ENCODE peak calls at places on chromosomes 2 and 18, in four cellular contexts. J is GM12878, F is MM.1S, Q is HCT116. O is an unnamed sample.

GRCh38 chr2:178211943-178212342 is 17.6 kb downstream of the OSBPL6 start:
- DNase-seq in Q (no peak), F (no peak), J (no peak), O (no peak)

GRCh38 chr2:213253162-213253561 is 31.1 kb upstream of the SPAG16 start:
- DNase-seq in Q (no peak), F (no peak), J (no peak), O (no peak)

GRCh38 chr2:3626118-3626816 is 31.4 kb downstream of the COLEC11 start:
- DNase-seq in J (no peak), Q (no peak), F (no peak), O (peak; percentile 29)

GRCh38 chr2:216450784-216451183 is 38.5 kb downstream of the SMARCAL1 start:
- DNase-seq in Q (no peak), F (no peak), J (no peak), O (no peak)

GRCh38 chr2:173048901-173049661 is 26.6 kb upstream of the MAP3K20 start:
- DNase-seq in J (no peak), F (no peak), Q (peak; percentile 97), O (peak; percentile 91)

GRCh38 chr2:207512356-207512755 is 17.4 kb upstream of the CREB1 start:
- DNase-seq in J (no peak), F (no peak), Q (no peak), O (no peak)

GRCh38 chr2:172375247-172375646 is 52.1 kb upstream of the ITGA6 start:
- DNase-seq in J (no peak), Q (no peak), F (no peak), O (peak; percentile 35)

GRCh38 chr18:23662309-23663263 is at the start of gene ANKRD29:
- DNase-seq in Q (no peak), J (no peak), F (peak; percentile 23), O (peak; percentile 16)

GRCh38 chr2:177964892-177965291 is 107.7 kb downstream of the PDE11A start:
- DNase-seq in Q (no peak), J (no peak), F (no peak), O (no peak)

GRCh38 chr2:127535422-127535901 is at the start of gene MYO7B:
- DNase-seq in J (no peak), F (no peak), Q (no peak), O (no peak)

GRCh38 chr18:21330122-21330701 is 88.2 kb downstream of the GREB1L start:
- DNase-seq in J (no peak), Q (peak; percentile 59), F (no peak), O (peak; percentile 29)

GRCh38 chr18:6732952-6733351 is 3.4 kb downstream of the ARHGAP28 start:
- DNase-seq in J (no peak), Q (no peak), F (no peak), O (peak; percentile 52)

GRCh38 chr2:220076734-220077133 is 449.3 kb downstream of the SLC4A3 start:
- DNase-seq in Q (no peak), F (no peak), J (no peak), O (no peak)

GRCh38 chr2:241309684-241310117 is 5.8 kb downstream of the HDLBP start:
- DNase-seq in F (peak; percentile 79), J (peak; percentile 74), Q (no peak), O (no peak)

GRCh38 chr2:43054367-43054766 is 172.0 kb downstream of the ZFP36L2 start:
- DNase-seq in F (no peak), J (no peak), Q (no peak), O (peak; percentile 47)

GRCh38 chr2:238895901-238896600 is 48.2 kb downstream of the TWIST2 start:
- DNase-seq in J (no peak), F (no peak), Q (no peak), O (peak; percentile 81)

GRCh38 chr2:223314831-223315230 is 262.8 kb downstream of the KCNE4 start:
- DNase-seq in F (no peak), J (no peak), Q (no peak), O (no peak)

GRCh38 chr2:112924348-112924747 is 13.4 kb downstream of the IL37 start:
- DNase-seq in F (no peak), J (no peak), Q (no peak), O (no peak)

GRCh38 chr2:126655500-126656310 is at the start of gene GYPC:
- DNase-seq in J (no peak), F (peak; percentile 54), Q (no peak), O (no peak)

GRCh38 chr18:76553715-76554603 is 58.9 kb upstream of the ZNF516 start:
- DNase-seq in Q (no peak), F (no peak), J (no peak), O (no peak)

GRCh38 chr18:11587432-11587831 is 22.0 kb upstream of the SLC35G4 start:
- DNase-seq in J (no peak), Q (no peak), F (peak; percentile 48), O (no peak)

GRCh38 chr2:74006424-74006823 is 21.7 kb downstream of the TET3 start:
- DNase-seq in F (no peak), Q (no peak), J (no peak), O (no peak)

GRCh38 chr2:236546561-236546961 is 23.1 kb upstream of the ACKR3 start:
- DNase-seq in Q (no peak), F (no peak), J (peak; percentile 56), O (no peak)

GRCh38 chr2:52416340-52416739 is 1351.3 kb upstream of the CHAC2 start:
- DNase-seq in Q (peak; percentile 8), J (no peak), F (no peak), O (peak; percentile 3)

GRCh38 chr2:71882949-71883472 is 264.7 kb downstream of the CYP26B1 start:
- DNase-seq in F (peak; percentile 14), Q (peak; percentile 21), J (no peak), O (peak; percentile 43)

GRCh38 chr2:230164139-230164538 is 55.6 kb downstream of the SP110 start:
- DNase-seq in Q (no peak), J (no peak), F (no peak), O (no peak)

GRCh38 chr2:198127627-198128026 is 323.2 kb downstream of the PLCL1 start:
- DNase-seq in J (peak; percentile 32), F (peak; percentile 75), Q (peak; percentile 51), O (peak; percentile 73)

GRCh38 chr2:174597347-174598047 is at the start of gene WIPF1:
- DNase-seq in J (peak; percentile 93), Q (no peak), F (peak; percentile 90), O (peak; percentile 66)

GRCh38 chr2:12318427-12319057 is 398.2 kb upstream of the TRIB2 start:
- DNase-seq in F (no peak), Q (no peak), J (no peak), O (no peak)

GRCh38 chr2:171824086-171824485 is 70.0 kb downstream of the SLC25A12 start:
- DNase-seq in F (no peak), J (no peak), Q (no peak), O (no peak)

GRCh38 chr2:79935771-79936657 is 368.5 kb downstream of the LRRTM1 start:
- DNase-seq in J (no peak), Q (no peak), F (peak; percentile 61), O (peak; percentile 12)

GRCh38 chr2:229586746-229587705 is 127.3 kb downstream of the DNER start:
- DNase-seq in Q (peak; percentile 76), J (no peak), F (peak; percentile 43), O (peak; percentile 53)

GRCh38 chr2:226777611-226778010 is 22.0 kb downstream of the IRS1 start:
- DNase-seq in F (no peak), J (no peak), Q (no peak), O (no peak)

GRCh38 chr2:168673265-168674222 is 128.9 kb upstream of the NOSTRIN start:
- DNase-seq in J (no peak), F (no peak), Q (no peak), O (no peak)

GRCh38 chr2:133676392-133677130 is 108.3 kb upstream of the NCKAP5 start:
- DNase-seq in Q (no peak), F (no peak), J (no peak), O (no peak)

DNA sequence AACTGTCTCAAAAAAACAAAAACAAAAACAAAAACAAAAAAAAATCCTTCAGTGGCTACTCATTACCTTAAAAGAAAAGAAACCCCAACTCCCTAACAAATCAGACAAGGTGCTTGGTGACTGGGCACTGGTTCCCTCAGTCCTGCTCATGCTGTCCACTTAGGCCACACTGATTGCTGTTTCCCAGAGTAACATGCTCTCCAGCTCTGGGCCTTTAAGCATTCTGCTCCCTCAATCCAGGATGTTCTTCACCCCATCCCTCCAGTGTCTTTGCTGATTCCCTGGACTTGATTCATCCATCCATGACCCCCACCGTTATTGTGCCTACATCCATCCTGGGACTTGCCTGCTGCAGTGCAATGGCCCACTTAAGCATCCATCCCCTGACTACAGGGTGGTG is 16.4 kb upstream of the XPO1 start:
- DNase-seq in F (no peak), J (no peak), Q (no peak), O (no peak)
- H3K4me2 ChIP-seq in F (no peak overlapping the region), J (no peak overlapping the region), Q (no peak overlapping the region), O (no peak overlapping the region)

DNA sequence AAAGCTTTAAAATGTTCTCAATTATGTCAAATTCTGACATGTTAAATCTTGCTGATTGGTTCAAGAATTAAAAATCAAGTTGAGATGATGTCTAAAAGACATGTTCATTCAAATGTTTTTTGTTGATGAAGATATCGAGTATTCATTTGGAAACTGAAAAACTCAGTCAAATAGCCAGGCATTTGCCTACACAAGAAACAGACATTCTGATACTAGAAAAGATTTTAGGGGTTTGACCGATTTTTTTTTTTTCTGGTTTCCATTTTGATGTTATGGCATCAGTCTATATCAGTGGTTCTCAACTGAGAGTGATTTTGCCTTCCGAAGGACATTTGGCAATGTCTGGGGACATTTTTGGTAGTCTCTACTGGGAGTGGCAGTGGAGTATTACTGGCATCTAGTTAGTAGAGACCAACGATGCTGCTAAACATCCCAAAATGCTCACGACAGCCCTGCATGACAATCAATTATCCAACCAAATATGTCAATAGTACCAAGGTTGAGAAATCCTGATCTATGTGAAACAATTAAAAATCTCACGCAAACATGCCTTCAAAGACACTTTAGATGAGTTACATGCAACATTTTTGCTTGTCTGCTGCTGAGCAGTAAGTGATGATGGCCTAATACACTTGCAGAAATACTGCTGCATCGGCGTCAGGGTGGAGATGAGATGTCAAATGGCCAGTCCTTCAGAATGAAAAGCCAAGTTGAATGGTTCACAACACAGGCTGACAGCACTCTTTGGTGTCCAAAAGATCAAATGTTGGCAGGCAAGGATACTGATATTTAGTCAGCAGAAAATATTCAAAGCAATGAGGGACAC is 12.5 kb downstream of the RASGRP3 start:
- DNase-seq in Q (no peak), F (no peak), J (no peak), O (no peak)
- H3K4me1 ChIP-seq in Q (no peaks in the 10 kb centered on the region), F (peaks cover 63% of the 10 kb centered on the region), J (peaks cover 79% of the 10 kb centered on the region), O (no peaks in the 10 kb centered on the region)

DNA sequence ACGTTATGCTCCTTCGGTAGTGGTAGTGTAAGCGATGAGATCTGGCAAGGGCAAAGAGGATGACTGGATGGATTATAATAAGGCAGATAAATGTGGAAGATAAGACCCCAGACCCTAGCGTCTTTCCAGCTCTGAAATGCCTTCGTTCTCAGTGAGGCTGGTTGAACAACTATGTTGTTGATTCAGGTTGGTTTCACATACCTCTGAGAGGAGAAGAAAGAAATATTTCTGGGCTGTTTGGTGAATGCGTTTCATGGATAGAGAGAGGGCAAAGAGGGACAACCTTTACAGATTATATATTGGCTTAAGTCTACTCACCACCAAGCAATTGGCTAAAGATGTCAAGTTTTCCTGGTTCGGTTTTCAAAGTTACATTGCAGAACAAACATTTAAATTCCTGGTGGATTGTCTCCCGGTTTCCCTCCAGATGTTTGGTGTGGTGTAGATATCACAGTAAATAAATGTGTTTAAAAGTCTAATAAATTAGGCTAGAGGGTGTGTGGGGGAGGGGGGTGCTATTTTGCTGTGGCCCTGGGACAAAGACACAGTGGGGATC is 190.1 kb upstream of the GLI2 start:
- DNase-seq in J (no peak), Q (no peak), F (no peak), O (no peak)
- H3K9ac ChIP-seq in J (no peak overlapping the region), Q (no peak overlapping the region), F (no peak overlapping the region), O (no peak overlapping the region)

DNA sequence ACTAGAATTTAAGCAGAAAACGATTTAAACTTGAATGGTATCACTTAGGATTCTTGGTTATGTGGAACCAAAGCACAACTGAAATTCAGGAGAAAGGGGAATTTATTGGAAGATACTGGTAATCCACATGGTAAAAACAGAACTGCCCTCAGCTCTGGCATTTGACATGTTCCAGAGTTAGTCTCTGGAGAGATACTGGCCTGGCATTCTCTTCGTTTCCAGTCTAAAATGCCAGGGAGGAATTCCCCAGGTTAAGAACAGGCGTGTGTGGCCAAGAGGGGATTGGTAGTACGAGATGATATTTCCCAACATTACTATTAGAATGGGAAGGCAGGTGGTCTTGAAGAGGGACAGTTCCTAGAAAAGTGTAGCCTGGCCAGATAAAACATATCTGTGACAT is 68.5 kb upstream of the TXNDC2 start:
- DNase-seq in Q (no peak), F (no peak), J (no peak), O (no peak)
- H3K4me2 ChIP-seq in Q (no peak overlapping the region), F (no peak overlapping the region), J (no peak overlapping the region), O (no peak overlapping the region)